ENCODE peak calls at places on chromosomes 12 and 14, in nine cellular contexts. One of them, this sample, is unnamed.

GRCh38 chr14:51868405-51868804 is 8.0 kb downstream of the GNG2 start:
- DNase-seq in mucosa of descending colon: no peak
- DNase-seq in renal cortical epithelial cell: no peak
- DNase-seq in WERI-Rb-1: no peak
- DNase-seq in RKO: no peak
- DNase-seq in NCI-H1417: no peak
- DNase-seq in stimulated activated CD4-positive, alpha-beta T cell treated with anti-CD3 and anti-CD28 coated beads, Interleukin-4, amount 100 ng/mL, for 1 hour: no peak
- DNase-seq in DMS53: no peak
- DNase-seq in iris pigment epithelial cell: no peak
- DNase-seq in this sample: no peak

GRCh38 chr14:96084796-96085195 is 45.6 kb downstream of the C14orf132 start:
- DNase-seq in mucosa of descending colon: no peak
- DNase-seq in renal cortical epithelial cell: no peak
- DNase-seq in WERI-Rb-1: no peak
- DNase-seq in RKO: no peak
- DNase-seq in NCI-H1417: no peak
- DNase-seq in stimulated activated CD4-positive, alpha-beta T cell treated with anti-CD3 and anti-CD28 coated beads, Interleukin-4, amount 100 ng/mL, for 1 hour: no peak
- DNase-seq in DMS53: peak; percentile 94
- DNase-seq in iris pigment epithelial cell: no peak
- DNase-seq in this sample: no peak

GRCh38 chr14:81329640-81330385 is 70.3 kb downstream of the STON2 start:
- DNase-seq in mucosa of descending colon: no peak
- DNase-seq in renal cortical epithelial cell: peak; percentile 32
- DNase-seq in WERI-Rb-1: no peak
- DNase-seq in RKO: no peak
- DNase-seq in NCI-H1417: no peak
- DNase-seq in stimulated activated CD4-positive, alpha-beta T cell treated with anti-CD3 and anti-CD28 coated beads, Interleukin-4, amount 100 ng/mL, for 1 hour: no peak
- DNase-seq in DMS53: peak; percentile 63
- DNase-seq in iris pigment epithelial cell: no peak
- DNase-seq in this sample: no peak

GRCh38 chr12:49358548-49359141 is 8.6 kb upstream of the SPATS2 start:
- DNase-seq in mucosa of descending colon: no peak
- DNase-seq in renal cortical epithelial cell: peak; percentile 83
- DNase-seq in WERI-Rb-1: peak; percentile 60
- DNase-seq in RKO: peak; percentile 84
- DNase-seq in NCI-H1417: peak; percentile 75
- DNase-seq in stimulated activated CD4-positive, alpha-beta T cell treated with anti-CD3 and anti-CD28 coated beads, Interleukin-4, amount 100 ng/mL, for 1 hour: no peak
- DNase-seq in DMS53: peak; percentile 86
- DNase-seq in iris pigment epithelial cell: peak; percentile 58
- DNase-seq in this sample: peak; percentile 76

GRCh38 chr14:65070710-65071033 is 31.6 kb downstream of the MAX start:
- DNase-seq in mucosa of descending colon: no peak
- DNase-seq in renal cortical epithelial cell: peak; percentile 19
- DNase-seq in WERI-Rb-1: no peak
- DNase-seq in RKO: no peak
- DNase-seq in NCI-H1417: peak; percentile 56
- DNase-seq in stimulated activated CD4-positive, alpha-beta T cell treated with anti-CD3 and anti-CD28 coated beads, Interleukin-4, amount 100 ng/mL, for 1 hour: no peak
- DNase-seq in DMS53: peak; percentile 84
- DNase-seq in iris pigment epithelial cell: peak; percentile 11
- DNase-seq in this sample: peak; percentile 47

GRCh38 chr12:127479256-127479655 is 787.7 kb upstream of the TMEM132C start:
- DNase-seq in mucosa of descending colon: no peak
- DNase-seq in renal cortical epithelial cell: no peak
- DNase-seq in WERI-Rb-1: no peak
- DNase-seq in RKO: no peak
- DNase-seq in NCI-H1417: no peak
- DNase-seq in stimulated activated CD4-positive, alpha-beta T cell treated with anti-CD3 and anti-CD28 coated beads, Interleukin-4, amount 100 ng/mL, for 1 hour: no peak
- DNase-seq in DMS53: no peak
- DNase-seq in iris pigment epithelial cell: no peak
- DNase-seq in this sample: no peak

GRCh38 chr12:54526800-54527630 is 22.4 kb upstream of the PDE1B start:
- DNase-seq in mucosa of descending colon: no peak
- DNase-seq in renal cortical epithelial cell: peak; percentile 42
- DNase-seq in WERI-Rb-1: peak; percentile 64
- DNase-seq in RKO: peak; percentile 35
- DNase-seq in NCI-H1417: peak; percentile 29
- DNase-seq in stimulated activated CD4-positive, alpha-beta T cell treated with anti-CD3 and anti-CD28 coated beads, Interleukin-4, amount 100 ng/mL, for 1 hour: peak; percentile 43
- DNase-seq in DMS53: peak; percentile 69
- DNase-seq in iris pigment epithelial cell: peak; percentile 38
- DNase-seq in this sample: peak; percentile 12

GRCh38 chr14:102086346-102086971 is 385 bp downstream of the HSP90AA1 start:
- DNase-seq in mucosa of descending colon: peak; percentile 76
- DNase-seq in renal cortical epithelial cell: no peak
- DNase-seq in WERI-Rb-1: no peak
- DNase-seq in RKO: peak; percentile 70
- DNase-seq in NCI-H1417: peak; percentile 61
- DNase-seq in stimulated activated CD4-positive, alpha-beta T cell treated with anti-CD3 and anti-CD28 coated beads, Interleukin-4, amount 100 ng/mL, for 1 hour: peak; percentile 62
- DNase-seq in DMS53: peak; percentile 71
- DNase-seq in iris pigment epithelial cell: peak; percentile 76
- DNase-seq in this sample: peak; percentile 33

GRCh38 chr12:63905523-63905922 is 61.0 kb downstream of the SRGAP1 start:
- DNase-seq in mucosa of descending colon: no peak
- DNase-seq in renal cortical epithelial cell: no peak
- DNase-seq in WERI-Rb-1: no peak
- DNase-seq in RKO: no peak
- DNase-seq in NCI-H1417: no peak
- DNase-seq in stimulated activated CD4-positive, alpha-beta T cell treated with anti-CD3 and anti-CD28 coated beads, Interleukin-4, amount 100 ng/mL, for 1 hour: no peak
- DNase-seq in DMS53: no peak
- DNase-seq in iris pigment epithelial cell: peak; percentile 45
- DNase-seq in this sample: no peak

GRCh38 chr14:79017561-79017960 is 847.4 kb downstream of the NRXN3 start:
- DNase-seq in mucosa of descending colon: no peak
- DNase-seq in renal cortical epithelial cell: no peak
- DNase-seq in WERI-Rb-1: no peak
- DNase-seq in RKO: no peak
- DNase-seq in NCI-H1417: no peak
- DNase-seq in stimulated activated CD4-positive, alpha-beta T cell treated with anti-CD3 and anti-CD28 coated beads, Interleukin-4, amount 100 ng/mL, for 1 hour: no peak
- DNase-seq in DMS53: no peak
- DNase-seq in iris pigment epithelial cell: no peak
- DNase-seq in this sample: no peak

GRCh38 chr12:66107451-66107915 is 23.1 kb downstream of the LLPH start:
- DNase-seq in mucosa of descending colon: no peak
- DNase-seq in renal cortical epithelial cell: peak; percentile 95
- DNase-seq in WERI-Rb-1: peak; percentile 67
- DNase-seq in RKO: peak; percentile 95
- DNase-seq in NCI-H1417: peak; percentile 92
- DNase-seq in stimulated activated CD4-positive, alpha-beta T cell treated with anti-CD3 and anti-CD28 coated beads, Interleukin-4, amount 100 ng/mL, for 1 hour: no peak
- DNase-seq in DMS53: peak; percentile 95
- DNase-seq in iris pigment epithelial cell: peak; percentile 92
- DNase-seq in this sample: peak; percentile 84

GRCh38 chr14:85439696-85440328 is 90.1 kb upstream of the FLRT2 start:
- DNase-seq in mucosa of descending colon: no peak
- DNase-seq in renal cortical epithelial cell: peak; percentile 92
- DNase-seq in WERI-Rb-1: no peak
- DNase-seq in RKO: no peak
- DNase-seq in NCI-H1417: no peak
- DNase-seq in stimulated activated CD4-positive, alpha-beta T cell treated with anti-CD3 and anti-CD28 coated beads, Interleukin-4, amount 100 ng/mL, for 1 hour: no peak
- DNase-seq in DMS53: no peak
- DNase-seq in iris pigment epithelial cell: peak; percentile 37
- DNase-seq in this sample: no peak

GRCh38 chr14:47919994-47920393 is 244.6 kb upstream of the MDGA2 start:
- DNase-seq in mucosa of descending colon: no peak
- DNase-seq in renal cortical epithelial cell: peak; percentile 25
- DNase-seq in WERI-Rb-1: no peak
- DNase-seq in RKO: no peak
- DNase-seq in NCI-H1417: no peak
- DNase-seq in stimulated activated CD4-positive, alpha-beta T cell treated with anti-CD3 and anti-CD28 coated beads, Interleukin-4, amount 100 ng/mL, for 1 hour: no peak
- DNase-seq in DMS53: no peak
- DNase-seq in iris pigment epithelial cell: no peak
- DNase-seq in this sample: no peak

GRCh38 chr12:27966870-27967269 is 5.7 kb downstream of the PTHLH start:
- DNase-seq in mucosa of descending colon: no peak
- DNase-seq in renal cortical epithelial cell: peak; percentile 99
- DNase-seq in WERI-Rb-1: no peak
- DNase-seq in RKO: peak; percentile 89
- DNase-seq in NCI-H1417: no peak
- DNase-seq in stimulated activated CD4-positive, alpha-beta T cell treated with anti-CD3 and anti-CD28 coated beads, Interleukin-4, amount 100 ng/mL, for 1 hour: no peak
- DNase-seq in DMS53: peak; percentile 83
- DNase-seq in iris pigment epithelial cell: peak; percentile 97
- DNase-seq in this sample: no peak

GRCh38 chr14:105861985-105862465 is 335.6 kb downstream of the TMEM121 start:
- DNase-seq in mucosa of descending colon: peak; percentile 52
- DNase-seq in renal cortical epithelial cell: no peak
- DNase-seq in WERI-Rb-1: no peak
- DNase-seq in RKO: no peak
- DNase-seq in NCI-H1417: no peak
- DNase-seq in stimulated activated CD4-positive, alpha-beta T cell treated with anti-CD3 and anti-CD28 coated beads, Interleukin-4, amount 100 ng/mL, for 1 hour: no peak
- DNase-seq in DMS53: no peak
- DNase-seq in iris pigment epithelial cell: no peak
- DNase-seq in this sample: peak; percentile 91

GRCh38 chr12:58633479-58633878 is 286.8 kb downstream of the LRIG3 start:
- DNase-seq in mucosa of descending colon: no peak
- DNase-seq in renal cortical epithelial cell: no peak
- DNase-seq in WERI-Rb-1: no peak
- DNase-seq in RKO: no peak
- DNase-seq in NCI-H1417: no peak
- DNase-seq in stimulated activated CD4-positive, alpha-beta T cell treated with anti-CD3 and anti-CD28 coated beads, Interleukin-4, amount 100 ng/mL, for 1 hour: no peak
- DNase-seq in DMS53: no peak
- DNase-seq in iris pigment epithelial cell: peak; percentile 77
- DNase-seq in this sample: no peak

GRCh38 chr14:59275668-59276067 is 87.2 kb downstream of the DAAM1 start:
- DNase-seq in mucosa of descending colon: no peak
- DNase-seq in renal cortical epithelial cell: peak; percentile 98
- DNase-seq in WERI-Rb-1: no peak
- DNase-seq in RKO: peak; percentile 89
- DNase-seq in NCI-H1417: no peak
- DNase-seq in stimulated activated CD4-positive, alpha-beta T cell treated with anti-CD3 and anti-CD28 coated beads, Interleukin-4, amount 100 ng/mL, for 1 hour: no peak
- DNase-seq in DMS53: peak; percentile 58
- DNase-seq in iris pigment epithelial cell: peak; percentile 94
- DNase-seq in this sample: no peak